ENCODE peak calls at places on chromosomes 11 and 22, in six cellular contexts. O, P, Q, V, N and H are unnamed samples. For H3K9me3 and H3K4me1, the result is how much of the 10 kb centered on the place peaks cover.

GRCh38 chr11:2590951-2591754 is 108.6 kb downstream of the KCNQ1OT1 start:
- DNase-seq in O (no peak), V (no peak), P (peak), Q (no peak), N (no peak), H (no peak)

GRCh38 chr22:46067159-46068111 is 82.9 kb upstream of the PPARA start:
- DNase-seq in N (peak), V (no peak), O (peak), Q (no peak), P (peak), H (no peak)

GRCh38 chr11:119772581-119772980 is 43.6 kb upstream of the NECTIN1 start:
- DNase-seq in Q (no peak), N (no peak), V (no peak), P (no peak), O (peak), H (no peak)

GRCh38 chr11:93166867-93167266 is 30.9 kb downstream of the SLC36A4 start:
- DNase-seq in P (no peak), V (no peak), O (no peak), Q (no peak), N (no peak), H (no peak)

GRCh38 chr11:103396237-103396636 is 287.0 kb downstream of the DYNC2H1 start:
- DNase-seq in Q (no peak), P (no peak), N (no peak), O (no peak), V (no peak), H (no peak)

GRCh38 chr11:69101100-69101791 is 52.5 kb downstream of the TPCN2 start:
- DNase-seq in O (peak), Q (peak), N (peak), V (peak), P (peak), H (peak)

GRCh38 chr11:106959800-106960199 is 58.5 kb downstream of the GUCY1A2 start:
- DNase-seq in N (peak), V (peak), P (no peak), Q (no peak), O (no peak), H (no peak)

GRCh38 chr11:94731921-94732601 is 36.1 kb upstream of the AMOTL1 start:
- DNase-seq in P (no peak), V (no peak), O (no peak), N (peak), Q (no peak), H (no peak)

GRCh38 chr11:20483931-20484330 is 96.4 kb downstream of the PRMT3 start:
- DNase-seq in V (no peak), Q (no peak), P (no peak), O (no peak), N (no peak), H (no peak)

GRCh38 chr11:39777035-39777434 is 1682.4 kb downstream of the LRRC4C start:
- DNase-seq in O (no peak), N (no peak), Q (no peak), V (no peak), P (no peak), H (no peak)

GRCh38 chr11:21072517-21072916 is 403.1 kb downstream of the NELL1 start:
- DNase-seq in O (no peak), Q (no peak), P (no peak), V (no peak), N (no peak), H (no peak)

GRCh38 chr11:130213979-130214281 is 54.3 kb downstream of the ST14 start:
- DNase-seq in V (no peak), O (no peak), Q (no peak), N (no peak), P (no peak), H (peak)

GRCh38 chr11:26780686-26781085 is 58.8 kb upstream of the SLC5A12 start:
- DNase-seq in Q (no peak), O (no peak), P (no peak), V (no peak), N (no peak), H (no peak)

GRCh38 chr11:40129276-40129675 is 1330.2 kb downstream of the LRRC4C start:
- DNase-seq in Q (no peak), V (peak), N (no peak), P (no peak), O (no peak), H (no peak)

GRCh38 chr11:13940611-13941256 is 21.8 kb upstream of the SPON1 start:
- DNase-seq in V (no peak), N (no peak), P (no peak), Q (peak), O (peak), H (peak)

GRCh38 chr11:76701701-76702100 is 31.2 kb upstream of the LRRC32 start:
- DNase-seq in V (no peak), N (peak), O (no peak), P (no peak), Q (no peak), H (no peak)

GRCh38 chr11:65719887-65720236 is 736 bp downstream of the RNASEH2C start:
- DNase-seq in O (no peak), N (peak), P (no peak), Q (no peak), V (no peak), H (no peak)

GRCh38 chr11:6991227-6991626 is 28.9 kb downstream of the ZNF214 start:
- DNase-seq in N (no peak), P (no peak), V (peak), Q (no peak), O (no peak), H (no peak)

GRCh38 chr11:18594999-18595749 is 4.4 kb upstream of the MISFA start:
- DNase-seq in P (no peak), N (peak), Q (no peak), O (no peak), V (no peak), H (no peak)

GRCh38 chr11:86608251-86608799 is 64.1 kb downstream of the ME3 start:
- DNase-seq in N (peak), P (peak), O (no peak), V (peak), Q (peak), H (no peak)

GRCh38 chr11:60711316-60711715 is 11.9 kb downstream of the MS4A8 start:
- DNase-seq in V (no peak), Q (no peak), N (no peak), P (no peak), O (no peak), H (no peak)

GRCh38 chr11:122951231-122951630 is 30.4 kb downstream of the BSX start:
- DNase-seq in N (no peak), Q (no peak), P (no peak), O (no peak), V (peak), H (no peak)

GRCh38 chr22:44309137-44309536 is 3.6 kb downstream of the SHISAL1 start:
- DNase-seq in V (no peak), N (peak), P (no peak), O (peak), Q (no peak), H (no peak)

GRCh38 chr22:41365425-41365824 is 16.3 kb upstream of the TEF start:
- DNase-seq in Q (no peak), P (no peak), V (no peak), O (no peak), N (no peak), H (no peak)

GRCh38 chr11:70668204-70669202 is 270.2 kb downstream of the CTTN start:
- DNase-seq in Q (no peak), P (no peak), O (no peak), V (no peak), N (no peak), H (no peak)

GRCh38 chr11:102061276-102061675 is 14.0 kb downstream of the CFAP300 start:
- DNase-seq in Q (no peak), V (peak), O (no peak), N (peak), P (no peak), H (no peak)

GRCh38 chr22:46036558-46037408 is 59.8 kb upstream of the WNT7B start:
- DNase-seq in Q (peak), P (no peak), N (no peak), V (peak), O (peak), H (peak)

GRCh38 chr11:77151804-77152513 is 23.9 kb downstream of the MYO7A start:
- DNase-seq in N (no peak), P (no peak), O (peak), Q (peak), V (no peak), H (no peak)

GRCh38 chr22:44393066-44393465 is 80.3 kb upstream of the SHISAL1 start:
- DNase-seq in O (no peak), N (no peak), V (no peak), P (no peak), Q (no peak), H (peak)

GRCh38 chr11:97398246-97398645 is 1008.4 kb downstream of the JRKL start:
- DNase-seq in P (no peak), Q (no peak), V (no peak), O (no peak), N (no peak), H (no peak)
- H3K9me3 ChIP-seq in P (under half), Q (under half), V (under half), O (under half), N (under half), H (under half)

DNA sequence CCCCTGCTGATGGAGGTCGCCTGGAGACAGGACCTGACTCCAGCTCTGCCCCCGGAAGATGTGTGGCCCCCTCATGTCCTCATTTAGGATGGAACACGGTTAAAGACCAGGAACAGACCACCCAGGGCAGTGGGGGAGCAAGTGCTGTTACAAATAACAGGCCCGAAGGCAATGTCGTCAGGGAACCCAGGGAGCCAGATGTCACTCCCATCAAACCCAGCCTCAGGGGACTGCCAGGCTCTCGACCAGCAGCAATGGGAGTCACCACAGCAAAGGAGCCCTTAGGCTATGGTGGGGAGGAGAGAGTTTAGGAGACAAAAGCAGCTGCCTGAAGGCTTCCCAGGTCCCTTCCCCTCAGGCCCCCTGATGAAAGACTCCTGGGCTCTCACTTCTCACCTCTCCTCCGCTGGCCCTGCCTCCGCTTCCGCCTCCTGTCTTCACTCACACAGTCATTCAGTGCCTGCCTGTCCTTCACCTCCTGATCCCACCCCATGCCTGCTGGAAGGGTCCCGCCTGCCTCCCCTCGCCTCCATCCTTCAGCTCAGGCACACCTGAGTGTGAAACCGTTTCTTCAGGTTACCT is 4.4 kb downstream of the RPS19BP1 start:
- DNase-seq in Q (no peak), N (no peak), V (no peak), P (no peak), O (no peak), H (no peak)
- H3K4me1 ChIP-seq in Q (half or more), N (under half), V (under half), P (half or more), O (half or more), H (half or more)

DNA sequence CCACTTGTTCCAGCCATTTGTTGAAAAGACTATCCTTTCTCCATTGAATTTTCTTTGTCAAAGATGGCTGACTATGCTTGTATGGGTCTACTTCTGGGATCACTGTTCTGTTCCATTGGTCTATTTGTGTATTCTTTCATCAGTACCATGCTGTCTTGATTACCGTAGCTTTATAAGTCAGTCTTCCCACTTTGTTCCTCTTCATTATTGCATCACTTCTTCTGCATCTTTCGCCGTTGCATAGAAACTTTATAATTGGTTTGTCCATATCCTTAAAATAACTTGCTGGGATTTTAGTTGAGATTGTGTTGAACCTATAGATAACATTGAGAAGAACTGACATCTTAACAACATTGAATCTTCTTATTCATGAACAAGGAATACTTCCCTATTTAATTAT is 598.8 kb downstream of the TBC1D22A start:
- DNase-seq in P (no peak), Q (no peak), O (no peak), N (no peak), V (no peak), H (no peak)
- H3K9me3 ChIP-seq in P (under half), Q (under half), O (under half), N (under half), V (under half), H (under half)

GRCh38 chr22:32411829-32412592 is at the start of gene RTCB:
- DNase-seq in V (peak), P (peak), O (peak), N (peak), Q (peak), H (peak)

GRCh38 chr22:32409977-32410376 is 2.1 kb downstream of the RTCB start:
- DNase-seq in Q (no peak), O (no peak), N (no peak), V (no peak), P (no peak), H (no peak)

GRCh38 chr22:32410459-32410858 is 1.6 kb downstream of the RTCB start:
- DNase-seq in P (no peak), V (no peak), O (no peak), N (no peak), Q (no peak), H (no peak)

GRCh38 chr22:32413715-32414114 is 1.7 kb upstream of the RTCB start:
- DNase-seq in O (no peak), V (no peak), N (peak), Q (no peak), P (no peak), H (no peak)

GRCh38 chr22:32411388-32411787 is 659 bp downstream of the RTCB start:
- DNase-seq in P (no peak), O (peak), V (peak), Q (peak), N (peak), H (no peak)
- H3K4me1 ChIP-seq in P (under half), O (under half), V (under half), Q (under half), N (under half), H (under half)

GRCh38 chr22:49380095-49380827 is 447.4 kb downstream of the BRD1 start:
- DNase-seq in P (no peak), N (no peak), Q (no peak), V (no peak), O (no peak), H (no peak)
- H3K9me3 ChIP-seq in P (under half), N (under half), Q (under half), V (under half), O (under half), H (under half)

GRCh38 chr11:114166389-114166788 is 106.9 kb downstream of the ZBTB16 start:
- DNase-seq in V (no peak), N (no peak), Q (no peak), P (no peak), O (no peak), H (no peak)

GRCh38 chr11:114168086-114168448 is 108.6 kb downstream of the ZBTB16 start:
- DNase-seq in Q (no peak), P (no peak), O (no peak), N (no peak), V (no peak), H (no peak)

GRCh38 chr11:114167355-114168085 is 108.0 kb downstream of the ZBTB16 start:
- DNase-seq in Q (no peak), N (peak), O (no peak), P (no peak), V (no peak), H (no peak)

GRCh38 chr11:114165326-114166230 is 106.1 kb downstream of the ZBTB16 start:
- DNase-seq in O (no peak), N (no peak), Q (no peak), V (no peak), P (no peak), H (no peak)

GRCh38 chr11:114166897-114167323 is 107.4 kb downstream of the ZBTB16 start:
- DNase-seq in O (peak), P (no peak), Q (no peak), V (no peak), N (peak), H (no peak)
- H3K4me1 ChIP-seq in O (half or more), P (half or more), Q (half or more), V (half or more), N (under half), H (half or more)